ENCODE peak calls at places on chromosomes 4 and X, in eight cellular contexts. K is CD4-positive, alpha-beta T cell; H is fibroblast of lung; X is PC-3; B is RWPE2; W is GM23248; M is IMR-90; J is HL-60. I is an unnamed sample. For H3K27me3, the result is how much of the 10 kb centered on the place peaks cover.

GRCh38 chr4:30330894-30331652 is 389.1 kb upstream of the PCDH7 start:
- DNase-seq in X (no peak), H (no peak), M (no peak), B (no peak), W (no peak), J (no peak), K (no peak), I (no peak)

GRCh38 chr4:27048350-27049100 is 187.9 kb downstream of the STIM2 start:
- DNase-seq in B (no peak), X (peak), M (peak), J (peak), W (peak), K (no peak), H (peak), I (no peak)

GRCh38 chrX:41084360-41085104 is 713 bp upstream of the USP9X start:
- DNase-seq in J (peak), M (peak), H (peak), K (peak), W (peak), X (peak), B (peak), I (peak)

GRCh38 chr4:88457307-88458090 is 580 bp downstream of the HERC5 start:
- DNase-seq in B (no peak), H (no peak), M (no peak), J (no peak), W (peak), K (peak), X (peak), I (peak)

GRCh38 chr4:141006236-141006802 is 127.0 kb downstream of the RNF150 start:
- DNase-seq in W (no peak), M (no peak), X (no peak), B (no peak), H (no peak), K (no peak), J (no peak), I (no peak)

GRCh38 chrX:45322382-45322781 is 121.7 kb upstream of the DIPK2B start:
- DNase-seq in X (peak), H (peak), B (no peak), M (peak), W (peak), K (no peak), J (peak), I (no peak)

GRCh38 chr4:133233922-133234321 is 84.8 kb downstream of the PCDH10 start:
- DNase-seq in B (no peak), K (no peak), J (no peak), H (no peak), W (no peak), X (no peak), M (no peak), I (no peak)

GRCh38 chr4:16860506-16860905 is 37.9 kb downstream of the LDB2 start:
- DNase-seq in J (no peak), B (no peak), W (peak), X (no peak), H (peak), M (peak), K (no peak), I (no peak)

GRCh38 chr4:186161138-186161537 is 30.2 kb upstream of the CYP4V2 start:
- DNase-seq in X (no peak), H (no peak), M (no peak), K (no peak), J (no peak), W (no peak), B (no peak), I (no peak)

GRCh38 chr4:186158021-186158859 is 33.1 kb upstream of the CYP4V2 start:
- DNase-seq in B (no peak), K (no peak), M (no peak), W (no peak), J (no peak), H (no peak), X (no peak), I (no peak)

GRCh38 chr4:186158966-186159365 is 32.4 kb upstream of the CYP4V2 start:
- DNase-seq in K (no peak), M (no peak), B (no peak), X (no peak), W (no peak), H (no peak), J (no peak), I (no peak)

GRCh38 chr4:186159613-186160012 is 31.8 kb upstream of the CYP4V2 start:
- DNase-seq in B (no peak), X (no peak), J (no peak), M (no peak), W (no peak), K (no peak), H (no peak), I (no peak)
- H3K27ac ChIP-seq in B (no peak), X (no peak), J (no peak), M (no peak), W (no peak), K (no peak), H (no peak), I (no peak)

DNA sequence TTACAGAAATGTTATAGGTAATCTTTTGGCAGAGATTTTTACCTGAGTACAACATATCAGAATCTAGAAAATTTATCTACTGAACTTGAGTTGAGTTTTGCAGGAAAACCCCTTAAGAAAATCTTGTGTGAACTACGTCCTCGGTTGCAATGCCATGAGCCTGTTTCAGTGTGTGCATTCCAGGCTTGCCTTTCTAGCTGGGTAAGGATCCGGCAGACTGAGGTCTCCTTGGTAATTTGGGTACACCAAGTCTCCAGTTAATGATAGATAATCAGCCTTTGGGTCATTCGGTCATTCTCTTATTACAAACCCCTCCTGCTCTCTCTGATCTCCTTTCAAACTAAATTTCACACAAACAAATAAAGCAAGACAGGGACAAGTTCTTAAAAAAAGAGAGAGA is 5.9 kb upstream of the HAND2 start:
- DNase-seq in J (no peak), W (peak), H (no peak), K (no peak), X (no peak), B (no peak), M (no peak), I (no peak)
- H3K27me3 ChIP-seq in J (half or more), W (under half), H (half or more), K (half or more), X (half or more), B (half or more), M (half or more), I (half or more)

GRCh38 chr4:184282895-184283654 is 65.4 kb upstream of the ENPP6 start:
- DNase-seq in B (no peak), X (no peak), H (peak), K (no peak), J (no peak), W (no peak), M (no peak), I (no peak)

GRCh38 chr4:184283659-184284335 is 66.1 kb upstream of the ENPP6 start:
- DNase-seq in W (no peak), J (no peak), M (no peak), H (no peak), K (no peak), X (no peak), B (no peak), I (no peak)

GRCh38 chr4:184284742-184285141 is 67.1 kb upstream of the ENPP6 start:
- DNase-seq in B (no peak), M (no peak), X (no peak), K (no peak), H (no peak), W (no peak), J (no peak), I (no peak)

GRCh38 chr4:184282251-184282713 is 64.6 kb upstream of the ENPP6 start:
- DNase-seq in W (peak), X (no peak), K (peak), B (no peak), J (no peak), H (no peak), M (no peak), I (no peak)

DNA sequence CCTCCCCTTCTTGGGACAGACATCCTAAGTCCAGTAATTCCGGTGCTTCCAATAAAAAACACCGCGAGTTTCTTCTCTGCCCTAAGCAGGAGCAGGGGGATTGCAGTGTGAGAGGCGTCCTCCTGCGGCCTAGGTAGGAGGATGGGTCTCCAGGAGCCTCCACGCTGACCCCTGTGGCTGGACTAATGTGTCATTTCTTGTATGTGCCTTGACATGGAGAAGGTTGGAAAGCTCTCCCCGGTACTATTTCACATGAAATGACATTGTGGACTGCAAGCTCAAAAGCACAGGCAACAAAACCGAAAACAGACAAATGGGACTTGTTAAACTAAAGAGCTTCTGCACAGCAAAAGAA is 66.6 kb upstream of the ENPP6 start:
- DNase-seq in X (no peak), M (no peak), K (no peak), H (no peak), B (no peak), W (no peak), J (no peak), I (no peak)
- H3K27ac ChIP-seq in X (no peak), M (no peak), K (no peak), H (no peak), B (no peak), W (no peak), J (no peak), I (peak)

GRCh38 chrX:133305348-133305747 is 87.2 kb upstream of the TFDP3 start:
- DNase-seq in W (no peak), M (no peak), K (no peak), J (no peak), X (no peak), H (no peak), B (no peak), I (no peak)
- H3K27me3 ChIP-seq in W (under half), M (under half), K (under half), J (under half), X (under half), H (under half), B (under half), I (under half)

DNA sequence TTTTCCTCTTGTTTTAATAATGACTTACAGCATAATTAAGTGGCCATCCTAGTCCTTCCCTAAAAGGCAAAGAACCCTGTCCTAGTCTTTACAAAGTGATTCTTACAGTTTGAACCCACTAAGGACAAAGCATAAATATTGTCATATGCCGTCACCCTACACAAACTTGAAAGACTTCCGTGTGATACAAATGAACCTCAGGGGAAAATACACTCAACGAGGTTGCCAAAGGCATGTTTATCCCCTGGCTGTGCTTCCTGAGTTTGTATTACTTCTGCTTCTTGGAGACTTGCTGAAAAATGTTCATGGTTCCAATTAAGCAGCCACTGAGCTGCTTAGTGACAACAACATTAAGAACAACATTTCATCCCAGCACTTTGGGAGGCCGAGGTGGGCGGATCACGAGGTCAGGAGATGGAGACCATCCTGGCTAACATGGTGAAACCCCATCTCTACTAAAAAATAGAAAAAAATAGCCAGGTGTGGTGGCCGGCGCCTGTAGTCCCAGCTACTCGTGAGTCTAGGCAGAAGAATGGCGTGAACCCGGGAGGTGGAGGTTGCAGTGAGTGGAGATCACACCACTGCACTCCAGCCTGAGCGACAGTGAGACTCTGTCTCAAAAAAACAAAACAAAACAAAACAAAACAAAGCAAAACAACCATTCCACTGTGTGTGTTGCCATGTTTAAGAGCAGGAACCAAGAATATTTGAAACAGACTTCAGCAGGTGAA is 16.2 kb downstream of the RASSF6 start:
- DNase-seq in M (peak), H (no peak), X (no peak), J (no peak), W (no peak), K (no peak), B (no peak), I (no peak)
- H3K27ac ChIP-seq in M (no peak), H (no peak), X (peak), J (no peak), W (no peak), K (no peak), B (no peak), I (no peak)

GRCh38 chrX:133602881-133603280 is 187.6 kb upstream of the GPC4 start:
- DNase-seq in X (no peak), B (no peak), M (no peak), W (no peak), J (no peak), K (no peak), H (no peak), I (no peak)

GRCh38 chrX:133594156-133594555 is 178.9 kb upstream of the GPC4 start:
- DNase-seq in B (no peak), X (no peak), K (no peak), H (no peak), W (peak), J (no peak), M (no peak), I (no peak)

GRCh38 chrX:133601116-133601515 is 185.8 kb upstream of the GPC4 start:
- DNase-seq in X (no peak), K (no peak), J (no peak), H (no peak), M (no peak), B (no peak), W (no peak), I (no peak)

GRCh38 chrX:133600536-133600935 is 185.2 kb upstream of the GPC4 start:
- DNase-seq in W (no peak), J (no peak), M (no peak), B (no peak), X (no peak), K (no peak), H (no peak), I (no peak)

DNA sequence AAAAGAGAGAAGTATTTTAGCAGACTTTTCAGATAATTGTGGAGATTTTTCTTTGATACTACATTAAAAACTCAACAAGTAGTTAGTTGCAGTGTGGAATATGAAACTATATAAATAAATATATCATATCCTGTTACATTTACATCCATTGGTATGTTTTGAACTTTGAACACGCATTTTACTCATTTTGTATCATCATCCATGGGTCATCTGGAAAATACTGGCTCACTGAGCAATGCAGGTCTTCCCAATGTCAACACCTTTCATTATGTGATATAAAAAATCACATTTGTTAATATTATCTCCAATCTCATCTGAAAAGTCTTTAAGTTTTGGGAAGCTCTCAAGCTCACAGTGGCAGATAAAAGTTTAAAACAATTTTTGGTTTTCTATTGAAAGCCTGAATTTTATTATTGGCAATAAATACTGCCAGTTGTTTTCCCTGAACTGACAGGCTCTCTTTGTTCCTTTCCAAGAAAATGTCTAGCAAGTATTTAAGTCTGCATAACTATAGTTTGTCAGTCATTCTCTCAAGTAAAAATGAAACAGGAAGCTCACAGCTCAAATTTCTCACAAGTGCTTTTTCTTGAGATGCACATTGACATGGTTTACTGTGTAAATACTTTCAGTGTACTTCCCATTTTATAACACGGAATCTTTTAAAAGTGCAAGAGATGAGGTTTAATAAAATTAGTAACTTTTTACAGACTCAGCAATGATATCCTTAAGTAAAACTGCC is 183.5 kb upstream of the GPC4 start:
- DNase-seq in X (peak), H (no peak), J (no peak), B (no peak), M (no peak), K (no peak), W (no peak), I (no peak)
- H3K27me3 ChIP-seq in X (under half), H (under half), J (under half), B (under half), M (under half), K (under half), W (under half), I (under half)

GRCh38 chr4:38088321-38088720 is 128.1 kb downstream of the PTTG2 start:
- DNase-seq in J (no peak), M (no peak), X (no peak), B (no peak), W (no peak), K (no peak), H (no peak), I (no peak)
- H3K27ac ChIP-seq in J (no peak), M (no peak), X (no peak), B (no peak), W (no peak), K (no peak), H (no peak), I (no peak)

GRCh38 chr4:3685081-3685645 is 81.0 kb upstream of the ADRA2C start:
- DNase-seq in M (no peak), W (no peak), X (no peak), K (no peak), H (no peak), J (no peak), B (no peak), I (no peak)

GRCh38 chr4:3683077-3683743 is 83.0 kb upstream of the ADRA2C start:
- DNase-seq in J (no peak), W (no peak), B (peak), H (no peak), X (no peak), M (no peak), K (no peak), I (no peak)

GRCh38 chr4:3684546-3684945 is 81.6 kb upstream of the ADRA2C start:
- DNase-seq in X (no peak), M (no peak), K (no peak), B (no peak), H (no peak), W (no peak), J (no peak), I (no peak)

GRCh38 chr4:3682236-3683076 is 83.7 kb upstream of the ADRA2C start:
- DNase-seq in K (no peak), B (no peak), X (no peak), H (no peak), M (no peak), W (no peak), J (no peak), I (no peak)

DNA sequence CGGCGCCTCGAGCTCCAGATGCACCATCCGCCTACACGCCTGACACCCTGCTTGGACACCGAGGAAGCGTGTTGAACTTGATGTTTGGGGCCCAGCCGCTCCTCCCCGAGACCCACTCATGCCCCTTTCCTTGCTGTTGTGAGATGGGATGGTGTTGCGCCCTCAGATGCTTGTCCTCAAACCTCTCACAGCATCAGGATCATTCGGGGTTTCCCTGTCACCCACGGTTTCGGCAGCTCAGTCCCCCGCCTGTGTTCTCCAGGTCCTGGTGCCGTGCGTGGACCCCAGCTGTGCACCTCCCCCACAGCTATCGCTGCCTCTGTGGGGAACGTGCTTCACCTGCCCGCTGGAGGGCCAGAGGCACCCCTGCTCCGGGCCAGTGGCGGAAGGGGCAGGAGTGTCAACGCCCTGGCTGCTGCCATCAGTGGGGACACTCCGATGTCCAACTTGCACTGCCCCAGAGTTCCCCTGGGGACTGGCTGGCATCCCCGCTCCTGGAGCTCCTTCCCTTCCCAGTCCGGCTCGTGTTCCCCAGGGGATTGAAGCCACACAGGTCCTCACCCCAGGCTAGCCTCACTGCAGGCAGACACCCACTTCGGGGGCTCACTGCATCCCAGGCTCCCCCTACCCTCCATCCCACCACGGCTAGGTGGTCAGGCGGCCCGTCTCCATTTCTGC is 82.3 kb upstream of the ADRA2C start:
- DNase-seq in B (no peak), K (no peak), W (no peak), X (no peak), H (no peak), M (no peak), J (no peak), I (no peak)
- H3K27me3 ChIP-seq in B (under half), K (under half), W (under half), X (under half), H (under half), M (under half), J (under half), I (under half)

I was measured in heart left ventricle.